ENCODE peak calls at places on chromosome 17, in eight cellular contexts. G, P, L, N, H, U, R and V are unnamed samples.

GRCh38 chr17:77213778-77214132 is 73.0 kb downstream of the SEC14L1 start:
- DNase-seq in G (no peak), P (no peak), L (no peak), N (no peak), H (no peak), U (no peak), R (no peak), V (no peak)

GRCh38 chr17:72539981-72540897 is 419.4 kb downstream of the SOX9 start:
- DNase-seq in G (peak; percentile 45), P (peak; percentile 67), L (peak; percentile 85), N (no peak), H (peak; percentile 48), U (peak; percentile 92), R (peak; percentile 91), V (no peak)

GRCh38 chr17:81165246-81166032 is at the start of gene PVALEF:
- DNase-seq in G (no peak), P (no peak), L (no peak), N (no peak), H (no peak), U (peak; percentile 82), R (peak; percentile 75), V (no peak)

GRCh38 chr17:40016692-40017000 is 1.4 kb downstream of the CSF3 start:
- DNase-seq in G (no peak), P (no peak), L (no peak), N (no peak), H (no peak), U (peak; percentile 59), R (no peak), V (no peak)

GRCh38 chr17:17492085-17492484 is 4.1 kb downstream of the RASD1 start:
- DNase-seq in G (no peak), P (no peak), L (no peak), N (no peak), H (no peak), U (no peak), R (peak; percentile 33), V (no peak)

GRCh38 chr17:62062936-62063335 is 2.1 kb downstream of the MED13 start:
- DNase-seq in G (no peak), P (no peak), L (no peak), N (no peak), H (no peak), U (no peak), R (no peak), V (no peak)

GRCh38 chr17:21213491-21214014 is 408 bp downstream of the TMEM11 start:
- DNase-seq in G (no peak), P (no peak), L (no peak), N (no peak), H (peak; percentile 20), U (peak; percentile 90), R (no peak), V (no peak)

GRCh38 chr17:50076591-50077235 is 18.4 kb upstream of the PDK2 start:
- DNase-seq in G (no peak), P (no peak), L (no peak), N (no peak), H (no peak), U (no peak), R (no peak), V (no peak)

GRCh38 chr17:80646328-80646727 is 101.7 kb downstream of the RPTOR start:
- DNase-seq in G (no peak), P (no peak), L (no peak), N (no peak), H (no peak), U (no peak), R (no peak), V (no peak)

GRCh38 chr17:77602062-77602746 is 356.3 kb upstream of the TNRC6C start:
- DNase-seq in G (no peak), P (peak; percentile 65), L (peak; percentile 24), N (peak; percentile 77), H (peak; percentile 53), U (no peak), R (no peak), V (no peak)

GRCh38 chr17:71183083-71183697 is 937.6 kb upstream of the SOX9 start:
- DNase-seq in G (no peak), P (no peak), L (no peak), N (no peak), H (no peak), U (no peak), R (no peak), V (no peak)

GRCh38 chr17:14203392-14203791 is 33.3 kb downstream of the CDRT15 start:
- DNase-seq in G (no peak), P (no peak), L (no peak), N (no peak), H (no peak), U (no peak), R (no peak), V (no peak)

GRCh38 chr17:19388791-19389190 is 1.8 kb upstream of the MFAP4 start:
- DNase-seq in G (no peak), P (peak; percentile 26), L (no peak), N (no peak), H (no peak), U (no peak), R (no peak), V (peak; percentile 14)

GRCh38 chr17:307741-308507 is 44.7 kb downstream of the RPH3AL start:
- DNase-seq in G (peak; percentile 18), P (no peak), L (peak; percentile 66), N (no peak), H (no peak), U (peak; percentile 17), R (no peak), V (no peak)

DNA sequence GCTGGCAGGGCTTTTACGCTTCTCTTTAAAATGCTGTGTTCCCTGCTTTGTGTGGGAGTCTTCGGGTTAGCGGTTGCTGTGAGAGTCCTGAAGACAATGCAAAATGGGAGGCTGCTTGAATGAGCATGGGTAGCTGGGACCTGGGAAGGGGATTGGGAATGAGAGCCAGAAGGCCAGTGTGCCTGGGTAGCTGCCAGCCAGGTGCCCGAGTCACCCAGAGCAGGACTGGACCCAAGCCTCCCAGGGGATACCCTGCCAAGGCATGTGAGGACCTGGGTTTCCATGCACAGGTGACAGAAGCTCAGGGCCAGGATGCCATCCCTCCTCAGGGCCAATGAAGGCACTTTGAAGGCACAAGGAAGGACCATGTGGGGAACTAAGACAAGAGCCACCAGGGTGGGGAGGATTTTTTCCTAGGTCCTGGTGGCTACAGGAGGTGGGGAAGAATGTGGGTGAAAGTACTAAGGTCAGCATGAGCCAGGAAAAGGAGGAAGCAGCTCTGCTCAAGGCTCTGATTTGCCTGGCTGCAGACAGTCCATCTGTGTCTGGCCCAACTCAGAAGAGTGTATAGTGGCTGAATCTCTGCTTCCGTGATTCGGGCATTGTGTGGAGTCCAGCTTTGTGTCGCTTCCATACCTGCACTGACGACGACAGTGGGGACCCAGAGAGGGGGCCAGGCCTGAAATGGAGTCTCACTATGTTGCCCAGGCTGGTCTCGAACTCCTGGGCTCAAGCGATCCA is 20.5 kb downstream of the TMEM94 start:
- DNase-seq in G (no peak), P (no peak), L (no peak), N (no peak), H (no peak), U (peak; percentile 24), R (no peak), V (no peak)
- TF ChIP-seq CTCF in G (no peak), P (no peak), L (no peak), N (no peak), H (no peak), U (no peak), R (no peak), V (no peak)

GRCh38 chr17:82864721-82865240 is 25.0 kb upstream of the ZNF750 start:
- DNase-seq in G (no peak), P (no peak), L (no peak), N (no peak), H (no peak), U (peak; percentile 68), R (no peak), V (no peak)

GRCh38 chr17:82866521-82867214 is 26.8 kb upstream of the ZNF750 start:
- DNase-seq in G (no peak), P (peak; percentile 88), L (no peak), N (peak; percentile 47), H (peak; percentile 86), U (peak; percentile 59), R (no peak), V (no peak)

GRCh38 chr17:82863941-82864720 is 24.3 kb upstream of the ZNF750 start:
- DNase-seq in G (peak; percentile 54), P (peak; percentile 91), L (no peak), N (peak; percentile 78), H (peak; percentile 89), U (no peak), R (no peak), V (no peak)

GRCh38 chr17:82865996-82866395 is 26.2 kb upstream of the ZNF750 start:
- DNase-seq in G (no peak), P (no peak), L (no peak), N (no peak), H (no peak), U (no peak), R (no peak), V (no peak)

DNA sequence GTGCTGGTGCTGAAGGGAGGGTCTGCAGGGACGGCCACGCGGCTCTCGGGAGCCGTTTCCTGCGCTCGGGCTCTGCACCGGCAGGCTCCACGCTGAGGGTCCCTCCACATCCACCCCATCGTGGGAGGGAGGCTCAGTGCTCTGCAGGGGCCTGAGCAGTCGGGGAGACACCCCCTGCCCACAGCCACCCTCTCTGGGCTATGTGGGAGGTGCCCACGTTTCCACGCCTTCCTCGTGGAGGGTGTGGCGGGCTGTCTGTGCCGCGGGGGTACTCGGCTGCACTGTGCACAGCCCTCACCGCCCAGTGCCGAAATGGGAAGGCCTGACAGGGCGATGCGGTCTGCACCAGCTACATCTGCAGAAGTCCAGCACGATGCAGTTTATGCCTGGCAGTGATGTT is 25.5 kb upstream of the ZNF750 start:
- DNase-seq in G (no peak), P (no peak), L (no peak), N (no peak), H (no peak), U (peak; percentile 68), R (no peak), V (no peak)
- H3K4me3 ChIP-seq in G (no peak overlapping the region), P (no peak overlapping the region), L (no peak overlapping the region), N (no peak overlapping the region), H (no peak overlapping the region), U (no peak overlapping the region), R (no peak overlapping the region), V (no peak overlapping the region)

GRCh38 chr17:5439446-5439764 is 450 bp upstream of the C1QBP start:
- DNase-seq in G (no peak), P (no peak), L (no peak), N (no peak), H (no peak), U (no peak), R (no peak), V (no peak)
- TF ChIP-seq CTCF in G (peak; percentile 49), P (no peak), L (no peak), N (no peak), H (no peak), U (no peak), R (peak; percentile 37), V (no peak)

DNA sequence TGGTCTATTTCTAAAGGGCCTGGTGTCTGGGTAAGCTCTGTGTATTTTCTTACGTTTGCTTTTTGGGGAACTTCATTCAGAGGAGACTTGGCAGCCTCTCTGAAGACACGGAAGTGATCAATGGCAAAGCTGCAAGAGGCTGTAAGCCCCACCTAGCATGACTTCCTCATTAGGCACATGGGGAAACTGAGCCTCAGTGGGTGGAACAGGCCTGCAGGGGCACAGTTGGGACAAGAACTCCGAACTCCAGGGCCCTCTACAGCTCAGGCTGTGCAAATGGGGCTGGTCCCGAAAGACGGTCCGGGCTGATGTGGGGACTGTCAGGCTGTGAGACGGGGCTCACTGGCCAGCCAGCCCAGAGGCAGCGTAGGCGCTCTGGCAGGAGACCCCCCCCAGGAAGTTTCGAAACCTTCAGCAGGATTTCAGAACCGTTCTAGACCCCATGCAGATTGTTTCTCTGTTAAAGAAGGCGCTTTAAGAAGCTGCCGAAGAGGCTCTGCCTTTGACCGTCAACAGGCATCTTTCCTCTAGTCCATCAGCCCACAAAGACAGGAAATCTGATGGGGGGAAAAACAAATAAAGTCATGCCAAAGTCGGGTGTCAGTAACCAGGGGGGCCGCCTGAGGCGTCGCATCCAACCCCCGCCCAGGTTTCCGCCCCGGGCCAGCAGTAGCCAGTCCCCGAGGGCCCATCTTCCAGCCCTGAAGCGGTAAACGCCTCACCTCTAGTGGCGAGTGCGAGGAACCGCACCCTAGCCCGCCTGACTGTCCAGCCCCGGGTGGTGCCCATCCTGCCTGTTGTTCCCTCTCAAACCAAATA is 79.8 kb upstream of the TBC1D3K start:
- DNase-seq in G (no peak), P (peak; percentile 55), L (peak; percentile 16), N (no peak), H (peak; percentile 31), U (peak; percentile 90), R (peak; percentile 48), V (no peak)
- H3K4me3 ChIP-seq in G (no peak overlapping the region), P (no peak overlapping the region), L (no peak overlapping the region), N (no peak overlapping the region), H (no peak overlapping the region), U (no peak overlapping the region), R (no peak overlapping the region), V (no peak overlapping the region)